ENCODE peak calls at places on chromosomes 1 and 21, in six cellular contexts. One of them, this sample, is unnamed.

GRCh38 chr1:19036701-19037605 is 80.5 kb upstream of the IFFO2 start:
- DNase-seq in left ventricle myocardium inferior: no peak
- DNase-seq in esophagus muscularis mucosa: no peak
- DNase-seq in A673: no peak
- DNase-seq in CD4-positive, CD25-positive, alpha-beta regulatory T cell: no peak
- DNase-seq in naive thymus-derived CD4-positive, alpha-beta T cell: no peak
- DNase-seq in this sample: no peak

GRCh38 chr1:18597159-18598042 is 33.2 kb upstream of the PAX7 start:
- DNase-seq in left ventricle myocardium inferior: peak; percentile 46
- DNase-seq in esophagus muscularis mucosa: no peak
- DNase-seq in A673: peak; percentile 70
- DNase-seq in CD4-positive, CD25-positive, alpha-beta regulatory T cell: peak; percentile 12
- DNase-seq in naive thymus-derived CD4-positive, alpha-beta T cell: peak; percentile 48
- DNase-seq in this sample: peak; percentile 67

GRCh38 chr1:202107801-202108731 is 14.7 kb upstream of the GPR37L1 start:
- DNase-seq in left ventricle myocardium inferior: peak; percentile 61
- DNase-seq in esophagus muscularis mucosa: no peak
- DNase-seq in A673: no peak
- DNase-seq in CD4-positive, CD25-positive, alpha-beta regulatory T cell: no peak
- DNase-seq in naive thymus-derived CD4-positive, alpha-beta T cell: no peak
- DNase-seq in this sample: no peak

GRCh38 chr1:101043776-101044175 is 18.2 kb upstream of the DPH5 start:
- DNase-seq in left ventricle myocardium inferior: no peak
- DNase-seq in esophagus muscularis mucosa: no peak
- DNase-seq in A673: no peak
- DNase-seq in CD4-positive, CD25-positive, alpha-beta regulatory T cell: no peak
- DNase-seq in naive thymus-derived CD4-positive, alpha-beta T cell: no peak
- DNase-seq in this sample: no peak

GRCh38 chr1:26739251-26739914 is 43.6 kb downstream of the ARID1A start:
- DNase-seq in left ventricle myocardium inferior: no peak
- DNase-seq in esophagus muscularis mucosa: no peak
- DNase-seq in A673: no peak
- DNase-seq in CD4-positive, CD25-positive, alpha-beta regulatory T cell: no peak
- DNase-seq in naive thymus-derived CD4-positive, alpha-beta T cell: peak; percentile 37
- DNase-seq in this sample: no peak

GRCh38 chr21:17538576-17538975 is 25.7 kb downstream of the CXADR start:
- DNase-seq in left ventricle myocardium inferior: no peak
- DNase-seq in esophagus muscularis mucosa: no peak
- DNase-seq in A673: no peak
- DNase-seq in CD4-positive, CD25-positive, alpha-beta regulatory T cell: no peak
- DNase-seq in naive thymus-derived CD4-positive, alpha-beta T cell: no peak
- DNase-seq in this sample: no peak

GRCh38 chr1:187032982-187033705 is 204.4 kb downstream of the PLA2G4A start:
- DNase-seq in left ventricle myocardium inferior: no peak
- DNase-seq in esophagus muscularis mucosa: no peak
- DNase-seq in A673: peak; percentile 85
- DNase-seq in CD4-positive, CD25-positive, alpha-beta regulatory T cell: no peak
- DNase-seq in naive thymus-derived CD4-positive, alpha-beta T cell: no peak
- DNase-seq in this sample: no peak

GRCh38 chr1:58893257-58893869 is 109.5 kb upstream of the JUN start:
- DNase-seq in left ventricle myocardium inferior: peak; percentile 57
- DNase-seq in esophagus muscularis mucosa: peak; percentile 17
- DNase-seq in A673: no peak
- DNase-seq in CD4-positive, CD25-positive, alpha-beta regulatory T cell: no peak
- DNase-seq in naive thymus-derived CD4-positive, alpha-beta T cell: no peak
- DNase-seq in this sample: no peak

GRCh38 chr1:153685578-153686340 is 7.3 kb downstream of the NPR1 start:
- DNase-seq in left ventricle myocardium inferior: no peak
- DNase-seq in esophagus muscularis mucosa: no peak
- DNase-seq in A673: no peak
- DNase-seq in CD4-positive, CD25-positive, alpha-beta regulatory T cell: no peak
- DNase-seq in naive thymus-derived CD4-positive, alpha-beta T cell: no peak
- DNase-seq in this sample: no peak

DNA sequence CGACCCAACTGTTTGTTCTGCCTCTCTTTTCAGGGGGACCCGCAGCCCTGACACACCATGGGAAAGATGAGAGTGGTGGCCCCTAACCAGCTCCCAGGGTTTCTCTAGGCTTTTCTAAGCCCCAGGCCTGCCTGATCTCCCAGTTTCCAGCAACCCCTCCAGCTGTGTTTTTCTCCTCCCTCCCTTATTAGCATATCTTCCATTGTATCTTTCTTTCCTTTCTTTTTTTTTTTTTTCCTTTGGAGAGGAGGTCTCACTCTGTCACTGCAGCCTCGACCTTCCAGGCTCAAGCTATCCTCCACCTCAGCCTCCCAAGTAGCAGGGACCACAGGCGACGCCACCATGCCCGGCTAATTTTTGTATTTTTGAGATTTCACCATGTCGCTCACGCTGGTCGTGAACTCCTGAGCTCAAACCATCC is 1.8 kb upstream of the CERS2 start:
- DNase-seq in left ventricle myocardium inferior: no peak
- DNase-seq in esophagus muscularis mucosa: no peak
- DNase-seq in A673: no peak
- DNase-seq in CD4-positive, CD25-positive, alpha-beta regulatory T cell: no peak
- DNase-seq in naive thymus-derived CD4-positive, alpha-beta T cell: no peak
- DNase-seq in this sample: no peak
- H3K4me1 ChIP-seq in left ventricle myocardium inferior: peaks cover 63% of the 10 kb centered on the region
- H3K4me1 ChIP-seq in esophagus muscularis mucosa: peaks cover 68% of the 10 kb centered on the region
- H3K4me1 ChIP-seq in A673: peaks cover 51% of the 10 kb centered on the region
- H3K4me1 ChIP-seq in CD4-positive, CD25-positive, alpha-beta regulatory T cell: peaks cover 61% of the 10 kb centered on the region
- H3K4me1 ChIP-seq in naive thymus-derived CD4-positive, alpha-beta T cell: peaks cover 57% of the 10 kb centered on the region
- H3K4me1 ChIP-seq in this sample: peaks cover 19% of the 10 kb centered on the region

GRCh38 chr21:29168874-29169273 is 38.4 kb downstream of the MAP3K7CL start:
- DNase-seq in left ventricle myocardium inferior: no peak
- DNase-seq in esophagus muscularis mucosa: no peak
- DNase-seq in A673: no peak
- DNase-seq in CD4-positive, CD25-positive, alpha-beta regulatory T cell: no peak
- DNase-seq in naive thymus-derived CD4-positive, alpha-beta T cell: no peak
- DNase-seq in this sample: no peak
- H3K27ac ChIP-seq in left ventricle myocardium inferior: no peak overlapping the region
- H3K27ac ChIP-seq in esophagus muscularis mucosa: no peak overlapping the region
- H3K27ac ChIP-seq in A673: no peak overlapping the region
- H3K27ac ChIP-seq in CD4-positive, CD25-positive, alpha-beta regulatory T cell: no peak overlapping the region
- H3K27ac ChIP-seq in naive thymus-derived CD4-positive, alpha-beta T cell: no peak overlapping the region
- H3K27ac ChIP-seq in this sample: no peak overlapping the region

GRCh38 chr1:162966608-162967007 is 102.6 kb upstream of the RGS4 start:
- DNase-seq in left ventricle myocardium inferior: no peak
- DNase-seq in esophagus muscularis mucosa: no peak
- DNase-seq in A673: no peak
- DNase-seq in CD4-positive, CD25-positive, alpha-beta regulatory T cell: no peak
- DNase-seq in naive thymus-derived CD4-positive, alpha-beta T cell: no peak
- DNase-seq in this sample: no peak
- H3K36me3 ChIP-seq in left ventricle myocardium inferior: no peaks in the 10 kb centered on the region
- H3K36me3 ChIP-seq in esophagus muscularis mucosa: no peaks in the 10 kb centered on the region
- H3K36me3 ChIP-seq in A673: no peaks in the 10 kb centered on the region
- H3K36me3 ChIP-seq in CD4-positive, CD25-positive, alpha-beta regulatory T cell: no peaks in the 10 kb centered on the region
- H3K36me3 ChIP-seq in naive thymus-derived CD4-positive, alpha-beta T cell: no peaks in the 10 kb centered on the region
- H3K36me3 ChIP-seq in this sample: no peaks in the 10 kb centered on the region

GRCh38 chr1:2294661-2295060 is 66.5 kb downstream of the SKI start:
- DNase-seq in left ventricle myocardium inferior: no peak
- DNase-seq in esophagus muscularis mucosa: no peak
- DNase-seq in A673: no peak
- DNase-seq in CD4-positive, CD25-positive, alpha-beta regulatory T cell: no peak
- DNase-seq in naive thymus-derived CD4-positive, alpha-beta T cell: no peak
- DNase-seq in this sample: no peak

GRCh38 chr1:2295526-2295925 is 67.4 kb downstream of the SKI start:
- DNase-seq in left ventricle myocardium inferior: no peak
- DNase-seq in esophagus muscularis mucosa: no peak
- DNase-seq in A673: no peak
- DNase-seq in CD4-positive, CD25-positive, alpha-beta regulatory T cell: no peak
- DNase-seq in naive thymus-derived CD4-positive, alpha-beta T cell: no peak
- DNase-seq in this sample: no peak

GRCh38 chr1:2300004-2300771 is 72.1 kb downstream of the SKI start:
- DNase-seq in left ventricle myocardium inferior: no peak
- DNase-seq in esophagus muscularis mucosa: no peak
- DNase-seq in A673: no peak
- DNase-seq in CD4-positive, CD25-positive, alpha-beta regulatory T cell: peak; percentile 66
- DNase-seq in naive thymus-derived CD4-positive, alpha-beta T cell: peak; percentile 88
- DNase-seq in this sample: no peak

GRCh38 chr1:2298685-2299673 is 70.9 kb downstream of the SKI start:
- DNase-seq in left ventricle myocardium inferior: peak; percentile 70
- DNase-seq in esophagus muscularis mucosa: no peak
- DNase-seq in A673: no peak
- DNase-seq in CD4-positive, CD25-positive, alpha-beta regulatory T cell: no peak
- DNase-seq in naive thymus-derived CD4-positive, alpha-beta T cell: no peak
- DNase-seq in this sample: no peak

DNA sequence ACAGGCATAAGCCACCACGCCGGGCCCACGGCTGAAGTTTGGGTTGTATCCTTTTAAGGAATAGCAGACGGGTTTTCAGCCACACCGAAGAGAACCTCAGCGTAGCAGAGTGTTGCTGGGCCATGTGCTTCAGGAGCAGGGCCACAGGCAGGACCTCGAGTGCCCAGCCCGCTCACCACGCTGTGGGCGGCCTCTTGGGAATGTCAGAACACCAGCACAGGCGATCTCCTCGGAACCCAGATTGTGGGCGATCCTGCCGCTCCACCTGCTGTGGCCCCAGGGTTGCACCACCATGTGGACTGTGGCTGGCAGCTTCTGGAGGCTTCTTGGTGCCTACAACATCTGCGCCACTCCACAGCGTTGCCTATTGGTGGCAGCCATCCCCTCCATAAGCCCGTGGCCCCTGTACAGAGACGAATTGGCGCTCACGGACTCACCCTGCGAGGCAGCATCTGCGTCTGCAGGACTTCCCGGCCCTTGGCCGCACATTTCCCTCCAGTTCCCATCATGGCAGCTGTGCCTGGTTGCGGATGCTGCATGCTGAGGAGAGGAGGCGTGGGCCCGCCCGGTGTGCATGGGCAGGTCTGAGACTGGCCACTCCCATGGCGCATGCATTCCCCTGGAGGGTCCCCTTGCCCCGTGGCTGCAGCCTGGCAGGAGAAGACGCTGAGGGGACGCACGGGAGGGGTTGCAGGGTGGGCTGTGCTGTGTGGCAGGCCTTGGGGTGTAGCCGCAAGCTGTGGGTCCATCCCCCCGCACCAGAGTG is 69.3 kb downstream of the SKI start:
- DNase-seq in left ventricle myocardium inferior: no peak
- DNase-seq in esophagus muscularis mucosa: no peak
- DNase-seq in A673: no peak
- DNase-seq in CD4-positive, CD25-positive, alpha-beta regulatory T cell: no peak
- DNase-seq in naive thymus-derived CD4-positive, alpha-beta T cell: no peak
- DNase-seq in this sample: no peak
- H3K4me1 ChIP-seq in left ventricle myocardium inferior: peaks cover 89% of the 10 kb centered on the region
- H3K4me1 ChIP-seq in esophagus muscularis mucosa: peaks cover 100% of the 10 kb centered on the region
- H3K4me1 ChIP-seq in A673: peaks cover 47% of the 10 kb centered on the region
- H3K4me1 ChIP-seq in CD4-positive, CD25-positive, alpha-beta regulatory T cell: peaks cover 84% of the 10 kb centered on the region
- H3K4me1 ChIP-seq in naive thymus-derived CD4-positive, alpha-beta T cell: peaks cover 88% of the 10 kb centered on the region
- H3K4me1 ChIP-seq in this sample: no peaks in the 10 kb centered on the region

DNA sequence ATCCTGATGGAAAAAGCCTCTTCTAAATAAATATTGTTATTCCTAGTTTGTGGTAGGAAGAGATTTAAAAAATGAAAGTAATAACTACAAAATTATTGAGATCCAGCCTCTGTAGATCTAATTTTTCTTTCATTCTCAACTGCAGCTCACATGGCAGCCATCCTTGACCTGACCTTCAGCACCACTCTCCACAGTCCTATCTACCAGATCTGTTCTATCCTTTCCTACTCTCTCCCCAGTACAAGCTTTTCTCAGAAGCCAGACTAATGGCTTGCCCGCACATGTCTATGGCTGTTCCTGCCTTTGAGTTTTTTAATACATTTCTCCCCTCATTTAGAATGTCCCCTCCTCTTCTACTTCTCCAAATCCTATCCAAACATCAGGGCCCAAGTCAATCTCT is 51.5 kb downstream of the MACO1 start:
- DNase-seq in left ventricle myocardium inferior: no peak
- DNase-seq in esophagus muscularis mucosa: no peak
- DNase-seq in A673: no peak
- DNase-seq in CD4-positive, CD25-positive, alpha-beta regulatory T cell: no peak
- DNase-seq in naive thymus-derived CD4-positive, alpha-beta T cell: no peak
- DNase-seq in this sample: no peak
- H3K27ac ChIP-seq in left ventricle myocardium inferior: peak overlapping the region; percentile 83
- H3K27ac ChIP-seq in esophagus muscularis mucosa: no peak overlapping the region
- H3K27ac ChIP-seq in A673: no peak overlapping the region
- H3K27ac ChIP-seq in CD4-positive, CD25-positive, alpha-beta regulatory T cell: no peak overlapping the region
- H3K27ac ChIP-seq in naive thymus-derived CD4-positive, alpha-beta T cell: no peak overlapping the region
- H3K27ac ChIP-seq in this sample: no peak overlapping the region

GRCh38 chr1:15929258-15929935 is 46.5 kb downstream of the ZBTB17 start:
- DNase-seq in left ventricle myocardium inferior: no peak
- DNase-seq in esophagus muscularis mucosa: no peak
- DNase-seq in A673: no peak
- DNase-seq in CD4-positive, CD25-positive, alpha-beta regulatory T cell: no peak
- DNase-seq in naive thymus-derived CD4-positive, alpha-beta T cell: no peak
- DNase-seq in this sample: no peak
- H3K36me3 ChIP-seq in left ventricle myocardium inferior: peaks cover 97% of the 10 kb centered on the region
- H3K36me3 ChIP-seq in esophagus muscularis mucosa: peaks cover 69% of the 10 kb centered on the region
- H3K36me3 ChIP-seq in A673: peaks cover 88% of the 10 kb centered on the region
- H3K36me3 ChIP-seq in CD4-positive, CD25-positive, alpha-beta regulatory T cell: peaks cover 89% of the 10 kb centered on the region
- H3K36me3 ChIP-seq in naive thymus-derived CD4-positive, alpha-beta T cell: peaks cover 14% of the 10 kb centered on the region
- H3K36me3 ChIP-seq in this sample: peaks cover 29% of the 10 kb centered on the region

GRCh38 chr1:208238710-208239517 is 5.3 kb downstream of the PLXNA2 start:
- DNase-seq in left ventricle myocardium inferior: no peak
- DNase-seq in esophagus muscularis mucosa: no peak
- DNase-seq in A673: peak; percentile 39
- DNase-seq in CD4-positive, CD25-positive, alpha-beta regulatory T cell: no peak
- DNase-seq in naive thymus-derived CD4-positive, alpha-beta T cell: no peak
- DNase-seq in this sample: no peak
- H3K4me1 ChIP-seq in left ventricle myocardium inferior: peaks cover 99% of the 10 kb centered on the region
- H3K4me1 ChIP-seq in esophagus muscularis mucosa: peaks cover 93% of the 10 kb centered on the region
- H3K4me1 ChIP-seq in A673: no peaks in the 10 kb centered on the region
- H3K4me1 ChIP-seq in CD4-positive, CD25-positive, alpha-beta regulatory T cell: peaks cover 11% of the 10 kb centered on the region
- H3K4me1 ChIP-seq in naive thymus-derived CD4-positive, alpha-beta T cell: peaks cover 3% of the 10 kb centered on the region
- H3K4me1 ChIP-seq in this sample: no peaks in the 10 kb centered on the region

DNA sequence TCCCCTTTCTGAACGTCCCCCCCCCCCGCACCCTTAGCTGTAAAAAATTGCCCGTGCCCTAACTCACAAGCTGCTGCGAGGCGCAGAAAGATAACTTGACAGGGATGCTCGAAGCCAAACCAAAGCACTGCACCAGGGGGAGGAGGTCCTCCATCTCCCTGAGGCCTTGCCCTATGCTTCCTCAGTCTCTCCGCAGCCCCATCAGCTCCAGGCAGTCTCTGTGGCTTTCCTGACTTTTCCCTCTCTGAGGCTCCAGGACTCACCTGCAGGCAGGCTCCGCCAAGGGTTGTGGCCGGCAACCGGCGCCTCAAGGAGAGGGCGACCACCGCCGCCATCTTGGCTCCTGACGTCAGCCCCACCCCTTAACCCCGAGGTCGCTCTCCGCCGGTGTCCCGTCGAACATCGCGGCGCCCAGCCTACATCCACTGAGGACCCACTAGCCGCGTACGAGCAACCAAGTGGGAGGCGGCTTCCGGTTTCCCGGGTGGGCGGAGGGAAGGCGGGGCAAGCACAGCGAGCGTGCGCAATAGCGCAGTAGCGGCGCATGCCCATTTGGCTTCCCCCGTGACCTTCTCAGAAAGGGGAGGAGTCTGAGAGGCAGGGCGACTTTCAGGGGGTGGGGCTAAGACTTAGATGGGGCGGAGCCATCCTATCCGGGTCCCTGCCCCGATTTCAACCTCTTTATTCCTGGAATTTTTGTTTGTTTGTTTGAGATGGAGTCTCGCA is at the start of gene SDHB:
- DNase-seq in left ventricle myocardium inferior: peak; percentile 98
- DNase-seq in esophagus muscularis mucosa: peak; percentile 99
- DNase-seq in A673: peak; percentile 98
- DNase-seq in CD4-positive, CD25-positive, alpha-beta regulatory T cell: peak; percentile 97
- DNase-seq in naive thymus-derived CD4-positive, alpha-beta T cell: peak; percentile 100
- DNase-seq in this sample: peak; percentile 97
- H3K27ac ChIP-seq in left ventricle myocardium inferior: peak within 1 kb of the TSS; percentile 93
- H3K27ac ChIP-seq in esophagus muscularis mucosa: peak within 1 kb of the TSS; percentile 90
- H3K27ac ChIP-seq in A673: peak within 1 kb of the TSS; percentile 66
- H3K27ac ChIP-seq in CD4-positive, CD25-positive, alpha-beta regulatory T cell: peak within 1 kb of the TSS; percentile 80
- H3K27ac ChIP-seq in naive thymus-derived CD4-positive, alpha-beta T cell: peak within 1 kb of the TSS; percentile 81
- H3K27ac ChIP-seq in this sample: no peak within 1 kb of the TSS